ENCODE peak calls at places on chromosomes 16 and 17, in five cellular contexts. W, C, N, F and V are unnamed samples.

GRCh38 chr17:49292901-49293300 is 62.3 kb upstream of the PHOSPHO1 start:
- DNase-seq in W (no peak), C (no peak), N (no peak), F (no peak), V (no peak)

GRCh38 chr16:10936585-10936984 is 5.7 kb downstream of the DEXI start:
- DNase-seq in W (peak; percentile 52), C (no peak), N (no peak), F (no peak), V (no peak)

GRCh38 chr17:40827746-40828453 is 5.5 kb upstream of the KRT10 start:
- DNase-seq in W (no peak), C (no peak), N (no peak), F (no peak), V (no peak)

GRCh38 chr16:5928476-5929055 is 831.0 kb upstream of the EEF2KMT start:
- DNase-seq in W (no peak), C (no peak), N (no peak), F (no peak), V (no peak)

GRCh38 chr16:2517954-2518605 is 2.1 kb upstream of the AMDHD2 start:
- DNase-seq in W (no peak), C (no peak), N (no peak), F (no peak), V (no peak)

GRCh38 chr17:4201231-4201630 is 58.2 kb downstream of the CYB5D2 start:
- DNase-seq in W (no peak), C (no peak), N (no peak), F (no peak), V (no peak)

GRCh38 chr17:30921544-30922196 is at the start of gene ADAP2:
- DNase-seq in W (peak; percentile 82), C (no peak), N (peak; percentile 2), F (peak; percentile 40), V (peak; percentile 81)

GRCh38 chr16:31129568-31130335 is 5.8 kb downstream of the PRSS8 start:
- DNase-seq in W (peak; percentile 87), C (no peak), N (peak; percentile 63), F (no peak), V (no peak)